ENCODE peak calls at places on chromosomes 13 and 19, in six cellular contexts. One of them, this sample, is unnamed.

GRCh38 chr19:46192990-46193650 is 36.4 kb upstream of the IGFL1 start:
- DNase-seq in central memory CD4-positive, alpha-beta T cell: no peak
- DNase-seq in activated naive CD8-positive, alpha-beta T cell treated with anti-CD3 and anti-CD28 coated beads, Interleukin-2, amount 10 ng/mL, durations not matched to agents 7 days and 5 days: no peak
- DNase-seq in uterus: no peak
- DNase-seq in activated gamma-delta T cell treated with anti-CD3 and anti-CD28 coated beads, Interleukin-2, amount 50 U/mL, for 16 hours: no peak
- DNase-seq in SK-N-DZ: no peak
- DNase-seq in this sample: no peak

GRCh38 chr19:46862974-46863632 is 2.3 kb downstream of the ARHGAP35 start:
- DNase-seq in activated gamma-delta T cell treated with anti-CD3 and anti-CD28 coated beads, Interleukin-2, amount 50 U/mL, for 16 hours: no peak
- DNase-seq in activated naive CD8-positive, alpha-beta T cell treated with anti-CD3 and anti-CD28 coated beads, Interleukin-2, amount 10 ng/mL, durations not matched to agents 7 days and 5 days: peak; percentile 14
- DNase-seq in uterus: no peak
- DNase-seq in SK-N-DZ: no peak
- DNase-seq in central memory CD4-positive, alpha-beta T cell: no peak
- DNase-seq in this sample: no peak

GRCh38 chr13:66803013-66803739 is 427.0 kb downstream of the PCDH9 start:
- DNase-seq in central memory CD4-positive, alpha-beta T cell: no peak
- DNase-seq in activated naive CD8-positive, alpha-beta T cell treated with anti-CD3 and anti-CD28 coated beads, Interleukin-2, amount 10 ng/mL, durations not matched to agents 7 days and 5 days: no peak
- DNase-seq in SK-N-DZ: peak; percentile 23
- DNase-seq in activated gamma-delta T cell treated with anti-CD3 and anti-CD28 coated beads, Interleukin-2, amount 50 U/mL, for 16 hours: no peak
- DNase-seq in uterus: no peak
- DNase-seq in this sample: no peak

GRCh38 chr13:59531571-59532091 is 632.1 kb downstream of the DIAPH3 start:
- DNase-seq in uterus: peak; percentile 25
- DNase-seq in SK-N-DZ: peak; percentile 35
- DNase-seq in activated naive CD8-positive, alpha-beta T cell treated with anti-CD3 and anti-CD28 coated beads, Interleukin-2, amount 10 ng/mL, durations not matched to agents 7 days and 5 days: no peak
- DNase-seq in central memory CD4-positive, alpha-beta T cell: peak; percentile 4
- DNase-seq in activated gamma-delta T cell treated with anti-CD3 and anti-CD28 coated beads, Interleukin-2, amount 50 U/mL, for 16 hours: no peak
- DNase-seq in this sample: no peak

GRCh38 chr19:49338691-49339363 is 3.6 kb downstream of the CD37 start:
- DNase-seq in activated naive CD8-positive, alpha-beta T cell treated with anti-CD3 and anti-CD28 coated beads, Interleukin-2, amount 10 ng/mL, durations not matched to agents 7 days and 5 days: peak; percentile 31
- DNase-seq in activated gamma-delta T cell treated with anti-CD3 and anti-CD28 coated beads, Interleukin-2, amount 50 U/mL, for 16 hours: no peak
- DNase-seq in uterus: peak; percentile 75
- DNase-seq in central memory CD4-positive, alpha-beta T cell: no peak
- DNase-seq in SK-N-DZ: no peak
- DNase-seq in this sample: peak; percentile 68

GRCh38 chr13:110566201-110566600 is 4.7 kb upstream of the RAB20 start:
- DNase-seq in SK-N-DZ: no peak
- DNase-seq in activated naive CD8-positive, alpha-beta T cell treated with anti-CD3 and anti-CD28 coated beads, Interleukin-2, amount 10 ng/mL, durations not matched to agents 7 days and 5 days: no peak
- DNase-seq in uterus: no peak
- DNase-seq in activated gamma-delta T cell treated with anti-CD3 and anti-CD28 coated beads, Interleukin-2, amount 50 U/mL, for 16 hours: no peak
- DNase-seq in central memory CD4-positive, alpha-beta T cell: no peak
- DNase-seq in this sample: no peak

GRCh38 chr19:737591-738093 is 13.3 kb upstream of the MISP start:
- DNase-seq in uterus: peak; percentile 47
- DNase-seq in activated naive CD8-positive, alpha-beta T cell treated with anti-CD3 and anti-CD28 coated beads, Interleukin-2, amount 10 ng/mL, durations not matched to agents 7 days and 5 days: peak; percentile 69
- DNase-seq in activated gamma-delta T cell treated with anti-CD3 and anti-CD28 coated beads, Interleukin-2, amount 50 U/mL, for 16 hours: peak; percentile 36
- DNase-seq in central memory CD4-positive, alpha-beta T cell: peak; percentile 38
- DNase-seq in SK-N-DZ: peak; percentile 57
- DNase-seq in this sample: peak; percentile 95

GRCh38 chr19:49997709-49998108 is 27.5 kb downstream of the VRK3 start:
- DNase-seq in SK-N-DZ: peak; percentile 37
- DNase-seq in uterus: no peak
- DNase-seq in activated gamma-delta T cell treated with anti-CD3 and anti-CD28 coated beads, Interleukin-2, amount 50 U/mL, for 16 hours: no peak
- DNase-seq in central memory CD4-positive, alpha-beta T cell: peak; percentile 13
- DNase-seq in activated naive CD8-positive, alpha-beta T cell treated with anti-CD3 and anti-CD28 coated beads, Interleukin-2, amount 10 ng/mL, durations not matched to agents 7 days and 5 days: no peak
- DNase-seq in this sample: peak; percentile 78

GRCh38 chr13:37540228-37540627 is 58.3 kb downstream of the POSTN start:
- DNase-seq in uterus: no peak
- DNase-seq in activated naive CD8-positive, alpha-beta T cell treated with anti-CD3 and anti-CD28 coated beads, Interleukin-2, amount 10 ng/mL, durations not matched to agents 7 days and 5 days: no peak
- DNase-seq in activated gamma-delta T cell treated with anti-CD3 and anti-CD28 coated beads, Interleukin-2, amount 50 U/mL, for 16 hours: no peak
- DNase-seq in SK-N-DZ: no peak
- DNase-seq in central memory CD4-positive, alpha-beta T cell: no peak
- DNase-seq in this sample: no peak

GRCh38 chr19:40217027-40217810 is 965 bp downstream of the TTC9B start:
- DNase-seq in SK-N-DZ: peak; percentile 67
- DNase-seq in activated naive CD8-positive, alpha-beta T cell treated with anti-CD3 and anti-CD28 coated beads, Interleukin-2, amount 10 ng/mL, durations not matched to agents 7 days and 5 days: peak; percentile 52
- DNase-seq in activated gamma-delta T cell treated with anti-CD3 and anti-CD28 coated beads, Interleukin-2, amount 50 U/mL, for 16 hours: no peak
- DNase-seq in uterus: no peak
- DNase-seq in central memory CD4-positive, alpha-beta T cell: no peak
- DNase-seq in this sample: peak; percentile 81

GRCh38 chr19:36225219-36225892 is 10.4 kb downstream of the ZNF146 start:
- DNase-seq in central memory CD4-positive, alpha-beta T cell: no peak
- DNase-seq in activated naive CD8-positive, alpha-beta T cell treated with anti-CD3 and anti-CD28 coated beads, Interleukin-2, amount 10 ng/mL, durations not matched to agents 7 days and 5 days: no peak
- DNase-seq in activated gamma-delta T cell treated with anti-CD3 and anti-CD28 coated beads, Interleukin-2, amount 50 U/mL, for 16 hours: no peak
- DNase-seq in uterus: no peak
- DNase-seq in SK-N-DZ: no peak
- DNase-seq in this sample: no peak

GRCh38 chr13:114260818-114261217 is 20.6 kb upstream of the UPF3A start:
- DNase-seq in uterus: no peak
- DNase-seq in activated naive CD8-positive, alpha-beta T cell treated with anti-CD3 and anti-CD28 coated beads, Interleukin-2, amount 10 ng/mL, durations not matched to agents 7 days and 5 days: no peak
- DNase-seq in activated gamma-delta T cell treated with anti-CD3 and anti-CD28 coated beads, Interleukin-2, amount 50 U/mL, for 16 hours: no peak
- DNase-seq in central memory CD4-positive, alpha-beta T cell: no peak
- DNase-seq in SK-N-DZ: no peak
- DNase-seq in this sample: no peak

GRCh38 chr19:56671613-56671994 is at the start of gene ZNF835:
- DNase-seq in SK-N-DZ: peak; percentile 79
- DNase-seq in activated naive CD8-positive, alpha-beta T cell treated with anti-CD3 and anti-CD28 coated beads, Interleukin-2, amount 10 ng/mL, durations not matched to agents 7 days and 5 days: peak; percentile 92
- DNase-seq in activated gamma-delta T cell treated with anti-CD3 and anti-CD28 coated beads, Interleukin-2, amount 50 U/mL, for 16 hours: peak; percentile 68
- DNase-seq in uterus: peak; percentile 93
- DNase-seq in central memory CD4-positive, alpha-beta T cell: peak; percentile 76
- DNase-seq in this sample: peak; percentile 94

GRCh38 chr19:15759962-15760565 is 22.3 kb downstream of the OR10H3 start:
- DNase-seq in activated naive CD8-positive, alpha-beta T cell treated with anti-CD3 and anti-CD28 coated beads, Interleukin-2, amount 10 ng/mL, durations not matched to agents 7 days and 5 days: no peak
- DNase-seq in central memory CD4-positive, alpha-beta T cell: no peak
- DNase-seq in uterus: no peak
- DNase-seq in SK-N-DZ: no peak
- DNase-seq in activated gamma-delta T cell treated with anti-CD3 and anti-CD28 coated beads, Interleukin-2, amount 50 U/mL, for 16 hours: no peak
- DNase-seq in this sample: peak; percentile 27

This sample was measured in SK-N-SH.